ENCODE peak calls at places on chromosomes 4 and X, in ten cellular contexts. One of them, this sample, is unnamed.

GRCh38 chr4:5471691-5472090 is 236.7 kb downstream of the EVC2 start:
- DNase-seq in HCT116: no peak
- DNase-seq in gastrocnemius medialis: no peak
- DNase-seq in IMR-90: no peak
- DNase-seq in K562: no peak
- DNase-seq in A549: no peak
- DNase-seq in esophagus squamous epithelium: no peak
- DNase-seq in sigmoid colon: no peak
- DNase-seq in stomach: no peak
- DNase-seq in H1: no peak
- DNase-seq in this sample: no peak

GRCh38 chrX:136185409-136186022 is 38.2 kb downstream of the FHL1 start:
- DNase-seq in HCT116: peak; percentile 2
- DNase-seq in gastrocnemius medialis: peak; percentile 67
- DNase-seq in IMR-90: peak; percentile 47
- DNase-seq in K562: no peak
- DNase-seq in A549: peak; percentile 28
- DNase-seq in esophagus squamous epithelium: no peak
- DNase-seq in sigmoid colon: no peak
- DNase-seq in stomach: no peak
- DNase-seq in H1: no peak
- DNase-seq in this sample: no peak

GRCh38 chr4:6281436-6282144 is 11.9 kb downstream of the WFS1 start:
- DNase-seq in HCT116: no peak
- DNase-seq in gastrocnemius medialis: no peak
- DNase-seq in IMR-90: no peak
- DNase-seq in K562: no peak
- DNase-seq in A549: no peak
- DNase-seq in esophagus squamous epithelium: no peak
- DNase-seq in sigmoid colon: peak; percentile 82
- DNase-seq in stomach: no peak
- DNase-seq in H1: no peak
- DNase-seq in this sample: no peak

GRCh38 chr4:96407651-96408342 is 567.9 kb downstream of the PDHA2 start:
- DNase-seq in HCT116: no peak
- DNase-seq in gastrocnemius medialis: no peak
- DNase-seq in IMR-90: no peak
- DNase-seq in K562: no peak
- DNase-seq in A549: no peak
- DNase-seq in esophagus squamous epithelium: no peak
- DNase-seq in sigmoid colon: no peak
- DNase-seq in stomach: no peak
- DNase-seq in H1: no peak
- DNase-seq in this sample: no peak

GRCh38 chr4:8039290-8039689 is 99.6 kb upstream of the AFAP1 start:
- DNase-seq in HCT116: no peak
- DNase-seq in gastrocnemius medialis: no peak
- DNase-seq in IMR-90: no peak
- DNase-seq in K562: no peak
- DNase-seq in A549: no peak
- DNase-seq in esophagus squamous epithelium: no peak
- DNase-seq in sigmoid colon: no peak
- DNase-seq in stomach: no peak
- DNase-seq in H1: no peak
- DNase-seq in this sample: no peak

GRCh38 chr4:14334166-14334565 is 668.1 kb upstream of the CPEB2 start:
- DNase-seq in HCT116: no peak
- DNase-seq in gastrocnemius medialis: no peak
- DNase-seq in IMR-90: no peak
- DNase-seq in K562: no peak
- DNase-seq in A549: no peak
- DNase-seq in esophagus squamous epithelium: no peak
- DNase-seq in sigmoid colon: no peak
- DNase-seq in stomach: no peak
- DNase-seq in H1: no peak
- DNase-seq in this sample: no peak

GRCh38 chr4:122480023-122480422 is 23.5 kb upstream of the IL2 start:
- DNase-seq in HCT116: no peak
- DNase-seq in gastrocnemius medialis: no peak
- DNase-seq in IMR-90: peak; percentile 44
- DNase-seq in K562: peak; percentile 19
- DNase-seq in A549: no peak
- DNase-seq in esophagus squamous epithelium: no peak
- DNase-seq in sigmoid colon: no peak
- DNase-seq in stomach: no peak
- DNase-seq in H1: no peak
- DNase-seq in this sample: no peak

GRCh38 chrX:150227873-150228272 is 135.2 kb upstream of the MAMLD1 start:
- DNase-seq in HCT116: no peak
- DNase-seq in gastrocnemius medialis: no peak
- DNase-seq in IMR-90: no peak
- DNase-seq in K562: no peak
- DNase-seq in A549: no peak
- DNase-seq in esophagus squamous epithelium: no peak
- DNase-seq in sigmoid colon: no peak
- DNase-seq in stomach: no peak
- DNase-seq in H1: no peak
- DNase-seq in this sample: no peak

GRCh38 chrX:25531096-25531495 is 515.3 kb upstream of the ARX start:
- DNase-seq in HCT116: no peak
- DNase-seq in gastrocnemius medialis: peak; percentile 14
- DNase-seq in IMR-90: peak; percentile 41
- DNase-seq in K562: no peak
- DNase-seq in A549: no peak
- DNase-seq in esophagus squamous epithelium: no peak
- DNase-seq in sigmoid colon: no peak
- DNase-seq in stomach: no peak
- DNase-seq in H1: no peak
- DNase-seq in this sample: no peak

GRCh38 chr4:4852591-4853362 is 6.7 kb upstream of the MSX1 start:
- DNase-seq in HCT116: no peak
- DNase-seq in gastrocnemius medialis: no peak
- DNase-seq in IMR-90: peak; percentile 76
- DNase-seq in K562: peak; percentile 31
- DNase-seq in A549: no peak
- DNase-seq in esophagus squamous epithelium: no peak
- DNase-seq in sigmoid colon: peak; percentile 61
- DNase-seq in stomach: peak; percentile 35
- DNase-seq in H1: no peak
- DNase-seq in this sample: no peak

GRCh38 chr4:112766422-112766821 is 129.5 kb downstream of the LARP7 start:
- DNase-seq in HCT116: no peak
- DNase-seq in gastrocnemius medialis: no peak
- DNase-seq in IMR-90: peak; percentile 17
- DNase-seq in K562: no peak
- DNase-seq in A549: no peak
- DNase-seq in esophagus squamous epithelium: no peak
- DNase-seq in sigmoid colon: no peak
- DNase-seq in stomach: no peak
- DNase-seq in H1: no peak
- DNase-seq in this sample: no peak

GRCh38 chrX:40729923-40730584 is 5.3 kb downstream of the MED14 start:
- DNase-seq in HCT116: no peak
- DNase-seq in gastrocnemius medialis: no peak
- DNase-seq in IMR-90: no peak
- DNase-seq in K562: peak; percentile 8
- DNase-seq in A549: no peak
- DNase-seq in esophagus squamous epithelium: no peak
- DNase-seq in sigmoid colon: no peak
- DNase-seq in stomach: no peak
- DNase-seq in H1: no peak
- DNase-seq in this sample: no peak

GRCh38 chr4:71138007-71138600 is 144.7 kb downstream of the DCK start:
- DNase-seq in HCT116: no peak
- DNase-seq in gastrocnemius medialis: no peak
- DNase-seq in IMR-90: no peak
- DNase-seq in K562: no peak
- DNase-seq in A549: no peak
- DNase-seq in esophagus squamous epithelium: no peak
- DNase-seq in sigmoid colon: no peak
- DNase-seq in stomach: no peak
- DNase-seq in H1: no peak
- DNase-seq in this sample: no peak

GRCh38 chr4:114043116-114043515 is 63.7 kb upstream of the ARSJ start:
- DNase-seq in HCT116: no peak
- DNase-seq in gastrocnemius medialis: no peak
- DNase-seq in IMR-90: peak; percentile 26
- DNase-seq in K562: no peak
- DNase-seq in A549: no peak
- DNase-seq in esophagus squamous epithelium: no peak
- DNase-seq in sigmoid colon: no peak
- DNase-seq in stomach: no peak
- DNase-seq in H1: no peak
- DNase-seq in this sample: no peak

GRCh38 chr4:130214268-130214667 is 1118.3 kb downstream of the C4orf33 start:
- DNase-seq in HCT116: no peak
- DNase-seq in gastrocnemius medialis: no peak
- DNase-seq in IMR-90: no peak
- DNase-seq in K562: no peak
- DNase-seq in A549: no peak
- DNase-seq in esophagus squamous epithelium: no peak
- DNase-seq in sigmoid colon: no peak
- DNase-seq in stomach: no peak
- DNase-seq in H1: no peak
- DNase-seq in this sample: no peak

GRCh38 chrX:27598312-27598711 is 8.2 kb downstream of the DCAF8L2 start:
- DNase-seq in HCT116: no peak
- DNase-seq in gastrocnemius medialis: no peak
- DNase-seq in IMR-90: no peak
- DNase-seq in K562: no peak
- DNase-seq in A549: no peak
- DNase-seq in esophagus squamous epithelium: no peak
- DNase-seq in sigmoid colon: no peak
- DNase-seq in stomach: peak; percentile 31
- DNase-seq in H1: no peak
- DNase-seq in this sample: no peak

GRCh38 chr4:41329361-41329760 is 72.6 kb downstream of the UCHL1 start:
- DNase-seq in HCT116: no peak
- DNase-seq in gastrocnemius medialis: no peak
- DNase-seq in IMR-90: no peak
- DNase-seq in K562: no peak
- DNase-seq in A549: no peak
- DNase-seq in esophagus squamous epithelium: no peak
- DNase-seq in sigmoid colon: no peak
- DNase-seq in stomach: no peak
- DNase-seq in H1: no peak
- DNase-seq in this sample: no peak

GRCh38 chr4:153649572-153649991 is 34.5 kb upstream of the TLR2 start:
- DNase-seq in HCT116: peak; percentile 60
- DNase-seq in gastrocnemius medialis: no peak
- DNase-seq in IMR-90: peak; percentile 42
- DNase-seq in K562: no peak
- DNase-seq in A549: no peak
- DNase-seq in esophagus squamous epithelium: no peak
- DNase-seq in sigmoid colon: no peak
- DNase-seq in stomach: no peak
- DNase-seq in H1: no peak
- DNase-seq in this sample: no peak

GRCh38 chr4:85825937-85826678 is 351.2 kb downstream of the ARHGAP24 start:
- DNase-seq in HCT116: no peak
- DNase-seq in gastrocnemius medialis: no peak
- DNase-seq in IMR-90: peak; percentile 58
- DNase-seq in K562: no peak
- DNase-seq in A549: peak; percentile 4
- DNase-seq in esophagus squamous epithelium: no peak
- DNase-seq in sigmoid colon: no peak
- DNase-seq in stomach: peak; percentile 50
- DNase-seq in H1: peak; percentile 62
- DNase-seq in this sample: no peak
- H3K27ac ChIP-seq in HCT116: no peak overlapping the region
- H3K27ac ChIP-seq in gastrocnemius medialis: peak overlapping the region; percentile 81
- H3K27ac ChIP-seq in IMR-90: no peak overlapping the region
- H3K27ac ChIP-seq in K562: no peak overlapping the region
- H3K27ac ChIP-seq in A549: peak overlapping the region; percentile 62
- H3K27ac ChIP-seq in esophagus squamous epithelium: no peak overlapping the region
- H3K27ac ChIP-seq in sigmoid colon: no peak overlapping the region
- H3K27ac ChIP-seq in stomach: peak overlapping the region; percentile 19
- H3K27ac ChIP-seq in H1: peak overlapping the region; percentile 11
- H3K27ac ChIP-seq in this sample: no peak overlapping the region

DNA sequence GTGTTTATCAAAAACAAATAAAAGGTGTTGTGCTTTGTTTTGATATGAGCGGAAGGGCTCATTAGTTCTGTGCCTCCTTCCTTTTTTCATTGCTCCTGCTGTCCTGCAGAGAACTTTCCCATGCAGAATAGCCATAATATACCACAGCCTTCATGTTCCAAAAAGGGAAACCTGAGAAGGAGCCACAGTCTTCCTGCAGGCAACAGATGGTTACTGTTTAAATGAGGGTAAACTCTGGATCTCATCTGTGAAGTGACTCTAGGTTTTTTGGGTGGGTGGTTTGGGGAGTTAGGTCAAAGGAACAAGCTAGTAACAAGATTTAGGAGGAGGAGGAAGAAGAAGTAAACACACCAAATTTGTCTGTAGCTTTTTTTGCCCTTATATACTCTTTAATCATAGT is 131.8 kb downstream of the BMPR1B start:
- DNase-seq in HCT116: no peak
- DNase-seq in gastrocnemius medialis: no peak
- DNase-seq in IMR-90: no peak
- DNase-seq in K562: no peak
- DNase-seq in A549: no peak
- DNase-seq in esophagus squamous epithelium: no peak
- DNase-seq in sigmoid colon: no peak
- DNase-seq in stomach: no peak
- DNase-seq in H1: no peak
- DNase-seq in this sample: no peak
- TF ChIP-seq POLR2A in HCT116: no peak
- TF ChIP-seq POLR2A in gastrocnemius medialis: no peak
- TF ChIP-seq POLR2A in IMR-90: no peak
- TF ChIP-seq POLR2A in K562: no peak
- TF ChIP-seq POLR2A in A549: no peak
- TF ChIP-seq POLR2A in esophagus squamous epithelium: no peak
- TF ChIP-seq POLR2A in sigmoid colon: no peak
- TF ChIP-seq POLR2A in stomach: no peak
- TF ChIP-seq POLR2A in H1: no peak
- TF ChIP-seq POLR2A in this sample: no peak

DNA sequence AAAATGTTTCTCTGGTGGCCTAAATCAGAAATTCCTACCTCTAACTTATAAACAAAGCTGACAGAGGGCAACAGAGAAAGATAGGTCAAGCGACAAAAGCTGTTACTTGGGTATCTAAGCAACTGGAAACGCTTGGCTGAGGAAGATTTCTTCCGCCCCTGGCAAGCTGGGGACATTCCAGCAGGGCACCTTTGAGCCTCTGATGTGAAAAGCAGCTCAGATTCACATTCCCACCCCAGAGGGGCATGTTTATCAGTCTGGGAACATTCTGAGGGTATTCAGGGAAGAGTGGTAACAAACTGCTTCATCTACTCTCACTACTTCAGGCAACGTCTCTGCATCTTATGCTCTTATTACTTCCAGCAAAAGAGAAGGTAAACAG is 3.5 kb upstream of the CDS1 start:
- DNase-seq in HCT116: no peak
- DNase-seq in gastrocnemius medialis: no peak
- DNase-seq in IMR-90: no peak
- DNase-seq in K562: no peak
- DNase-seq in A549: no peak
- DNase-seq in esophagus squamous epithelium: no peak
- DNase-seq in sigmoid colon: no peak
- DNase-seq in stomach: no peak
- DNase-seq in H1: no peak
- DNase-seq in this sample: no peak
- H3K27ac ChIP-seq in HCT116: no peak overlapping the region
- H3K27ac ChIP-seq in gastrocnemius medialis: no peak overlapping the region
- H3K27ac ChIP-seq in IMR-90: no peak overlapping the region
- H3K27ac ChIP-seq in K562: no peak overlapping the region
- H3K27ac ChIP-seq in A549: no peak overlapping the region
- H3K27ac ChIP-seq in esophagus squamous epithelium: no peak overlapping the region
- H3K27ac ChIP-seq in sigmoid colon: no peak overlapping the region
- H3K27ac ChIP-seq in stomach: no peak overlapping the region
- H3K27ac ChIP-seq in H1: no peak overlapping the region
- H3K27ac ChIP-seq in this sample: no peak overlapping the region

GRCh38 chr4:140343303-140343702 is 30.1 kb upstream of the SCOC start:
- DNase-seq in HCT116: peak; percentile 31
- DNase-seq in gastrocnemius medialis: no peak
- DNase-seq in IMR-90: no peak
- DNase-seq in K562: no peak
- DNase-seq in A549: peak; percentile 15
- DNase-seq in esophagus squamous epithelium: no peak
- DNase-seq in sigmoid colon: no peak
- DNase-seq in stomach: peak; percentile 91
- DNase-seq in H1: no peak
- DNase-seq in this sample: no peak
- TF ChIP-seq POLR2A in HCT116: no peak
- TF ChIP-seq POLR2A in gastrocnemius medialis: no peak
- TF ChIP-seq POLR2A in IMR-90: no peak
- TF ChIP-seq POLR2A in K562: no peak
- TF ChIP-seq POLR2A in A549: no peak
- TF ChIP-seq POLR2A in esophagus squamous epithelium: no peak
- TF ChIP-seq POLR2A in sigmoid colon: no peak
- TF ChIP-seq POLR2A in stomach: no peak
- TF ChIP-seq POLR2A in H1: no peak
- TF ChIP-seq POLR2A in this sample: no peak

This sample was measured in prostate gland.